ENCODE peak calls at places on chromosomes 12 and 14, in six cellular contexts. E is transverse colon; D is DMS53; W is Kasumi-1; S is stimulated activated CD4-positive, alpha-beta T cell treated with anti-CD3 and anti-CD28 coated beads, Interleukin-1b, Interleukin-23, amount 100 ng/mL, for 1 hour; J is EL. V is an unnamed sample.

GRCh38 chr12:29286081-29286800 is 94.7 kb downstream of the ERGIC2 start:
- DNase-seq in E (no peak), D (no peak), W (no peak), S (no peak), J (peak), V (no peak)

GRCh38 chr12:65715976-65716375 is 108.3 kb upstream of the HMGA2 start:
- DNase-seq in E (no peak), D (no peak), W (no peak), S (no peak), J (no peak), V (no peak)

GRCh38 chr12:14993537-14994266 is 20.9 kb downstream of the PDE6H start:
- DNase-seq in E (no peak), D (peak), W (no peak), S (no peak), J (peak), V (no peak)

GRCh38 chr12:52552055-52552454 is 890 bp downstream of the KRT71 start:
- DNase-seq in E (no peak), D (no peak), W (no peak), S (no peak), J (no peak), V (no peak)

GRCh38 chr12:79552186-79552585 is 138.6 kb downstream of the PAWR start:
- DNase-seq in E (no peak), D (no peak), W (no peak), S (no peak), J (no peak), V (no peak)

GRCh38 chr12:28424965-28425364 is 234.7 kb downstream of the CCDC91 start:
- DNase-seq in E (no peak), D (peak), W (no peak), S (no peak), J (no peak), V (no peak)

GRCh38 chr12:76820888-76821482 is 57.1 kb downstream of the ZDHHC17 start:
- DNase-seq in E (peak), D (peak), W (peak), S (no peak), J (peak), V (no peak)

GRCh38 chr12:56338643-56339422 is at the start of gene IL23A:
- DNase-seq in E (peak), D (peak), W (no peak), S (peak), J (peak), V (no peak)

GRCh38 chr14:101731187-101732080 is 30.1 kb upstream of the PPP2R5C start:
- DNase-seq in E (peak), D (peak), W (peak), S (peak), J (peak), V (peak)

GRCh38 chr14:68794856-68795601 is 2.2 kb upstream of the ZFP36L1 start:
- DNase-seq in E (peak), D (peak), W (peak), S (no peak), J (peak), V (no peak)

GRCh38 chr12:94670885-94671284 is 20.5 kb upstream of the TMCC3 start:
- DNase-seq in E (no peak), D (no peak), W (no peak), S (no peak), J (no peak), V (no peak)

GRCh38 chr12:115666168-115666567 is 611.3 kb downstream of the MED13L start:
- DNase-seq in E (no peak), D (no peak), W (no peak), S (no peak), J (no peak), V (no peak)

GRCh38 chr14:23695220-23695999 is 59.2 kb downstream of the DHRS2 start:
- DNase-seq in E (no peak), D (no peak), W (peak), S (no peak), J (no peak), V (no peak)

GRCh38 chr12:52518574-52519469 is 1.4 kb downstream of the KRT5 start:
- DNase-seq in E (no peak), D (no peak), W (no peak), S (no peak), J (no peak), V (no peak)

GRCh38 chr12:25733541-25733940 is 180.5 kb upstream of the LMNTD1 start:
- DNase-seq in E (no peak), D (no peak), W (no peak), S (no peak), J (no peak), V (no peak)

GRCh38 chr12:130934753-130935152 is 19.0 kb upstream of the ADGRD1 start:
- DNase-seq in E (no peak), D (no peak), W (no peak), S (no peak), J (no peak), V (no peak)

GRCh38 chr12:94595152-94595551 is 55.2 kb downstream of the TMCC3 start:
- DNase-seq in E (no peak), D (no peak), W (no peak), S (no peak), J (peak), V (no peak)

GRCh38 chr12:210277-211141 is 3.4 kb downstream of the SLC6A12 start:
- DNase-seq in E (no peak), D (no peak), W (no peak), S (no peak), J (no peak), V (no peak)

GRCh38 chr14:74611672-74612345 is at the start of gene LTBP2:
- DNase-seq in E (no peak), D (peak), W (no peak), S (no peak), J (peak), V (no peak)

GRCh38 chr12:89880695-89881350 is 172.2 kb upstream of the ATP2B1 start:
- DNase-seq in E (peak), D (no peak), W (no peak), S (no peak), J (no peak), V (no peak)

GRCh38 chr12:91722072-91722471 is 423.6 kb downstream of the BTG1 start:
- DNase-seq in E (no peak), D (peak), W (no peak), S (no peak), J (no peak), V (no peak)

GRCh38 chr14:105926415-105927093 is 400.2 kb downstream of the TMEM121 start:
- DNase-seq in E (peak), D (no peak), W (no peak), S (no peak), J (no peak), V (no peak)

GRCh38 chr14:54676822-54677708 is 110.1 kb downstream of the SAMD4A start:
- DNase-seq in E (no peak), D (peak), W (no peak), S (no peak), J (peak), V (no peak)

GRCh38 chr12:14846042-14846587 is 2.8 kb upstream of the ART4 start:
- DNase-seq in E (no peak), D (no peak), W (peak), S (no peak), J (no peak), V (no peak)

GRCh38 chr12:10563966-10564365 is 49.4 kb downstream of the MAGOHB start:
- DNase-seq in E (no peak), D (no peak), W (no peak), S (no peak), J (no peak), V (no peak)

GRCh38 chr14:24848427-24848826 is 201.5 kb downstream of the STXBP6 start:
- DNase-seq in E (no peak), D (no peak), W (no peak), S (no peak), J (peak), V (no peak)

GRCh38 chr14:91419044-91419397 is 1.4 kb upstream of the CCDC88C start:
- DNase-seq in E (no peak), D (no peak), W (no peak), S (no peak), J (no peak), V (no peak)

GRCh38 chr12:39476894-39477293 is 34.0 kb upstream of the KIF21A start:
- DNase-seq in E (no peak), D (no peak), W (no peak), S (no peak), J (no peak), V (no peak)

GRCh38 chr12:124828264-124829007 is 35.2 kb downstream of the SCARB1 start:
- DNase-seq in E (peak), D (peak), W (no peak), S (no peak), J (peak), V (no peak)

GRCh38 chr12:125245601-125246345 is 180.5 kb downstream of the AACS start:
- DNase-seq in E (no peak), D (no peak), W (no peak), S (no peak), J (no peak), V (no peak)

GRCh38 chr12:84637926-84638325 is 274.7 kb downstream of the SLC6A15 start:
- DNase-seq in E (no peak), D (no peak), W (no peak), S (no peak), J (peak), V (no peak)

GRCh38 chr14:21987937-21988336 is 314.3 kb upstream of the OR4E1 start:
- DNase-seq in E (no peak), D (peak), W (peak), S (no peak), J (peak), V (no peak)

GRCh38 chr12:108724054-108724889 is 7.0 kb downstream of the CORO1C start:
- DNase-seq in E (no peak), D (peak), W (peak), S (no peak), J (peak), V (no peak)

GRCh38 chr14:72515779-72516770 is 377.8 kb downstream of the DPF3 start:
- DNase-seq in E (no peak), D (no peak), W (no peak), S (no peak), J (peak), V (peak)

GRCh38 chr14:77314043-77314442 is 6.6 kb downstream of the POMT2 start:
- DNase-seq in E (peak), D (no peak), W (no peak), S (no peak), J (peak), V (no peak)

GRCh38 chr12:100554608-100555077 is 18.8 kb upstream of the GAS2L3 start:
- DNase-seq in E (no peak), D (peak), W (peak), S (no peak), J (peak), V (no peak)

GRCh38 chr12:39378346-39378745 is 64.6 kb downstream of the KIF21A start:
- DNase-seq in E (no peak), D (no peak), W (peak), S (no peak), J (no peak), V (no peak)

GRCh38 chr12:63164911-63165310 is 13.9 kb upstream of the AVPR1A start:
- DNase-seq in E (no peak), D (peak), W (no peak), S (no peak), J (no peak), V (no peak)